ENCODE peak calls at places on chromosomes 1 and 21, in seven cellular contexts. H is breast epithelium, P is A549, R is NCI-H1105 treated with DMSO at 0.1 percent for 48 hours, T is progenitor cell of endocrine pancreas, Q is NCI-H1694 treated with DMSO at 0.1 percent for 48 hours, C is DMS79 treated with DMSO at 0.1 percent for 48 hours. X is an unnamed sample.

GRCh38 chr21:17688912-17689874 is 76.5 kb upstream of the BTG3 start:
- DNase-seq in H (peak), P (no peak), R (peak), T (no peak), Q (no peak), C (peak), X (peak)

GRCh38 chr21:45330851-45331261 is 43.2 kb upstream of the POFUT2 start:
- DNase-seq in H (no peak), P (no peak), R (no peak), T (no peak), Q (no peak), C (no peak), X (no peak)

GRCh38 chr1:212712451-212713303 is 13.0 kb upstream of the BATF3 start:
- DNase-seq in H (no peak), P (no peak), R (no peak), T (no peak), Q (no peak), C (no peak), X (no peak)

GRCh38 chr1:33725037-33725436 is 138.8 kb upstream of the HMGB4 start:
- DNase-seq in H (no peak), P (no peak), R (no peak), T (no peak), Q (no peak), C (no peak), X (no peak)

GRCh38 chr1:219000606-219001005 is 173.1 kb upstream of the LYPLAL1 start:
- DNase-seq in H (no peak), P (no peak), R (no peak), T (no peak), Q (no peak), C (no peak), X (no peak)

GRCh38 chr1:163768581-163768980 is 446.8 kb downstream of the NUF2 start:
- DNase-seq in H (no peak), P (no peak), R (no peak), T (no peak), Q (no peak), C (no peak), X (no peak)

GRCh38 chr21:43808832-43809251 is 19.5 kb downstream of the RRP1 start:
- DNase-seq in H (no peak), P (no peak), R (no peak), T (no peak), Q (no peak), C (no peak), X (peak)

GRCh38 chr1:36400825-36401601 is 3.3 kb upstream of the LSM10 start:
- DNase-seq in H (peak), P (no peak), R (no peak), T (peak), Q (no peak), C (no peak), X (peak)

GRCh38 chr1:204151562-204152309 is at the start of gene ETNK2:
- DNase-seq in H (no peak), P (peak), R (peak), T (peak), Q (peak), C (peak), X (peak)

GRCh38 chr1:43152866-43153265 is 19.2 kb downstream of the EBNA1BP2 start:
- DNase-seq in H (no peak), P (no peak), R (peak), T (no peak), Q (no peak), C (peak), X (no peak)

GRCh38 chr21:35204850-35205564 is 155.9 kb upstream of the RUNX1 start:
- DNase-seq in H (no peak), P (no peak), R (no peak), T (no peak), Q (no peak), C (no peak), X (peak)

GRCh38 chr1:235391879-235392278 is 24.7 kb downstream of the TBCE start:
- DNase-seq in H (no peak), P (no peak), R (no peak), T (no peak), Q (no peak), C (no peak), X (no peak)

X was measured in left lung.